ENCODE peak calls at places on chromosome 22, in ten cellular contexts. L, J, A, C, E, R, M, U, G and I are unnamed samples.

GRCh38 chr22:32868928-32869327 is 67.4 kb downstream of the TIMP3 start:
- DNase-seq in L (no peak), J (no peak), A (no peak), C (no peak), E (no peak), R (no peak), M (no peak), U (no peak), G (no peak), I (no peak)

GRCh38 chr22:37267128-37267587 is 15.2 kb upstream of the CYTH4 start:
- DNase-seq in L (peak), J (peak), A (no peak), C (peak), E (peak), R (no peak), M (no peak), U (no peak), G (no peak), I (no peak)

GRCh38 chr22:36183446-36183845 is 18.2 kb downstream of the APOL4 start:
- DNase-seq in L (no peak), J (no peak), A (no peak), C (no peak), E (no peak), R (no peak), M (no peak), U (no peak), G (no peak), I (no peak)

GRCh38 chr22:44330727-44331660 is 18.2 kb upstream of the SHISAL1 start:
- DNase-seq in L (no peak), J (no peak), A (no peak), C (peak), E (no peak), R (no peak), M (no peak), U (no peak), G (no peak), I (no peak)

GRCh38 chr22:33923660-33924246 is 3.5 kb upstream of the LARGE1 start:
- DNase-seq in L (peak), J (peak), A (no peak), C (peak), E (no peak), R (no peak), M (peak), U (peak), G (peak), I (peak)

GRCh38 chr22:32395107-32395506 is 16.9 kb downstream of the RTCB start:
- DNase-seq in L (no peak), J (no peak), A (no peak), C (no peak), E (no peak), R (no peak), M (no peak), U (no peak), G (no peak), I (no peak)

GRCh38 chr22:20637740-20638139 is 130.3 kb downstream of the MED15 start:
- DNase-seq in L (no peak), J (no peak), A (no peak), C (no peak), E (no peak), R (no peak), M (no peak), U (no peak), G (no peak), I (no peak)

GRCh38 chr22:23709107-23709506 is 18.3 kb downstream of the RGL4 start:
- DNase-seq in L (no peak), J (no peak), A (no peak), C (no peak), E (no peak), R (no peak), M (no peak), U (no peak), G (peak), I (no peak)

GRCh38 chr22:32416556-32417085 is 4.6 kb upstream of the RTCB start:
- DNase-seq in L (no peak), J (no peak), A (no peak), C (no peak), E (no peak), R (no peak), M (no peak), U (no peak), G (no peak), I (no peak)

GRCh38 chr22:23790819-23791736 is 4.3 kb downstream of the SMARCB1 start:
- DNase-seq in L (no peak), J (no peak), A (peak), C (no peak), E (no peak), R (no peak), M (no peak), U (no peak), G (peak), I (peak)

GRCh38 chr22:19114984-19115552 is 7.1 kb downstream of the DGCR2 start:
- DNase-seq in L (no peak), J (no peak), A (no peak), C (no peak), E (no peak), R (no peak), M (no peak), U (no peak), G (no peak), I (no peak)

GRCh38 chr22:36830601-36831000 is 13.8 kb upstream of the PVALB start:
- DNase-seq in L (no peak), J (no peak), A (no peak), C (no peak), E (no peak), R (no peak), M (no peak), U (no peak), G (no peak), I (no peak)

GRCh38 chr22:23219787-23220484 is 39.6 kb downstream of the BCR start:
- DNase-seq in L (no peak), J (peak), A (no peak), C (no peak), E (no peak), R (no peak), M (no peak), U (peak), G (no peak), I (no peak)

GRCh38 chr22:30816413-30816812 is 121.7 kb downstream of the OSBP2 start:
- DNase-seq in L (no peak), J (no peak), A (no peak), C (no peak), E (no peak), R (no peak), M (no peak), U (no peak), G (no peak), I (no peak)

GRCh38 chr22:47054231-47055072 is 292.0 kb downstream of the TBC1D22A start:
- DNase-seq in L (no peak), J (no peak), A (no peak), C (no peak), E (no peak), R (no peak), M (no peak), U (no peak), G (no peak), I (no peak)

GRCh38 chr22:39152511-39153219 is at the start of gene CBX7:
- DNase-seq in L (peak), J (peak), A (no peak), C (peak), E (peak), R (peak), M (peak), U (peak), G (peak), I (peak)

GRCh38 chr22:38270091-38270972 is 2.5 kb downstream of the TMEM184B start:
- DNase-seq in L (no peak), J (no peak), A (no peak), C (no peak), E (no peak), R (no peak), M (peak), U (no peak), G (no peak), I (peak)

GRCh38 chr22:40426671-40427070 is 56.3 kb downstream of the SGSM3 start:
- DNase-seq in L (no peak), J (no peak), A (no peak), C (no peak), E (no peak), R (peak), M (peak), U (no peak), G (peak), I (no peak)

GRCh38 chr22:28562324-28562723 is 117.3 kb downstream of the TTC28 start:
- DNase-seq in L (no peak), J (no peak), A (no peak), C (no peak), E (no peak), R (no peak), M (no peak), U (no peak), G (no peak), I (no peak)

GRCh38 chr22:49294656-49295464 is 532.8 kb downstream of the BRD1 start:
- DNase-seq in L (no peak), J (no peak), A (no peak), C (no peak), E (no peak), R (no peak), M (no peak), U (no peak), G (no peak), I (no peak)

GRCh38 chr22:42565956-42566355 is 12.2 kb downstream of the SERHL2 start:
- DNase-seq in L (no peak), J (peak), A (no peak), C (no peak), E (no peak), R (no peak), M (no peak), U (no peak), G (no peak), I (no peak)

GRCh38 chr22:47174096-47174495 is 411.6 kb downstream of the TBC1D22A start:
- DNase-seq in L (no peak), J (no peak), A (no peak), C (peak), E (no peak), R (no peak), M (no peak), U (no peak), G (no peak), I (no peak)

GRCh38 chr22:19105867-19106802 is 16.1 kb downstream of the DGCR2 start:
- DNase-seq in L (no peak), J (no peak), A (no peak), C (peak), E (peak), R (no peak), M (no peak), U (peak), G (no peak), I (peak)

GRCh38 chr22:46148885-46149492 is 1.3 kb upstream of the PPARA start:
- DNase-seq in L (no peak), J (no peak), A (no peak), C (no peak), E (no peak), R (no peak), M (no peak), U (no peak), G (no peak), I (no peak)

GRCh38 chr22:22546490-22546889 is 12.6 kb downstream of the PRAME start:
- DNase-seq in L (no peak), J (no peak), A (no peak), C (no peak), E (no peak), R (no peak), M (peak), U (no peak), G (no peak), I (no peak)

GRCh38 chr22:42163515-42163914 is 32.9 kb upstream of the CYP2D6 start:
- DNase-seq in L (no peak), J (no peak), A (no peak), C (no peak), E (no peak), R (no peak), M (no peak), U (no peak), G (no peak), I (no peak)

GRCh38 chr22:46829140-46829891 is 66.9 kb downstream of the TBC1D22A start:
- DNase-seq in L (no peak), J (no peak), A (peak), C (no peak), E (no peak), R (no peak), M (no peak), U (peak), G (peak), I (no peak)